ENCODE peak calls at places on chromosome 10, in eight cellular contexts. B is psoas muscle, L is right atrium auricular region, F is stomach, G is hepatocyte, C is OCI-LY7, R is body of pancreas, E is GM23338. Z is an unnamed sample. For H3K4me1, the result is how much of the 10 kb centered on the place peaks cover.

GRCh38 chr10:25557136-25557535 is 376.9 kb upstream of the MYO3A start:
- DNase-seq in L (no peak), C (no peak), F (no peak), B (no peak), R (no peak), G (no peak), E (no peak), Z (no peak)

GRCh38 chr10:59872892-59873463 is 33.4 kb downstream of the CCDC6 start:
- DNase-seq in C (no peak), G (peak), F (no peak), R (peak), E (no peak), B (no peak), L (peak), Z (peak)

GRCh38 chr10:32445036-32445435 is 904 bp upstream of the CCDC7 start:
- DNase-seq in F (no peak), R (no peak), E (no peak), C (peak), G (no peak), L (no peak), B (no peak), Z (no peak)

GRCh38 chr10:83612050-83612449 is 527.3 kb upstream of the GHITM start:
- DNase-seq in B (no peak), F (no peak), L (no peak), G (no peak), C (no peak), E (no peak), R (no peak), Z (peak)

GRCh38 chr10:133357293-133358151 is at the start of gene FUOM:
- DNase-seq in C (peak), G (peak), F (no peak), E (peak), B (peak), R (peak), L (no peak), Z (no peak)

GRCh38 chr10:48838830-48839229 is 100.8 kb downstream of the LRRC18 start:
- DNase-seq in L (no peak), C (no peak), R (no peak), F (no peak), B (no peak), E (peak), G (no peak), Z (no peak)

GRCh38 chr10:109978481-109978880 is 29.3 kb upstream of the ADD3 start:
- DNase-seq in F (peak), C (peak), R (peak), B (no peak), G (peak), E (peak), L (no peak), Z (peak)

GRCh38 chr10:122354391-122354790 is 20.1 kb upstream of the PLEKHA1 start:
- DNase-seq in F (no peak), C (no peak), R (no peak), G (no peak), B (no peak), E (no peak), L (no peak), Z (no peak)

GRCh38 chr10:26566525-26567348 is 128.6 kb downstream of the APBB1IP start:
- DNase-seq in B (no peak), G (peak), F (no peak), L (no peak), R (peak), E (peak), C (no peak), Z (no peak)

GRCh38 chr10:76675951-76676587 is 961.5 kb downstream of the KCNMA1 start:
- DNase-seq in E (no peak), G (peak), R (no peak), L (peak), B (peak), C (no peak), F (no peak), Z (no peak)

GRCh38 chr10:128546651-128547165 is 420.5 kb upstream of the MKI67 start:
- DNase-seq in L (no peak), C (no peak), E (no peak), R (no peak), G (no peak), F (no peak), B (no peak), Z (no peak)

GRCh38 chr10:103451091-103451801 is 924 bp downstream of the CALHM2 start:
- DNase-seq in G (no peak), R (peak), E (no peak), B (peak), L (peak), C (no peak), F (peak), Z (no peak)

GRCh38 chr10:3500408-3500856 is 284.6 kb downstream of the KLF6 start:
- DNase-seq in B (peak), R (peak), F (no peak), G (peak), L (peak), C (no peak), E (peak), Z (peak)

GRCh38 chr10:3906511-3907111 is 121.6 kb upstream of the KLF6 start:
- DNase-seq in R (no peak), L (no peak), G (peak), F (no peak), C (no peak), B (peak), E (peak), Z (peak)

GRCh38 chr10:77816311-77816710 is 110.2 kb downstream of the DLG5 start:
- DNase-seq in G (no peak), F (no peak), E (no peak), B (peak), C (no peak), L (no peak), R (no peak), Z (no peak)

GRCh38 chr10:124270940-124271339 is 147.8 kb downstream of the OAT start:
- DNase-seq in C (no peak), B (peak), L (no peak), F (no peak), R (no peak), G (no peak), E (no peak), Z (no peak)

GRCh38 chr10:125003146-125003900 is 61.4 kb downstream of the ZRANB1 start:
- DNase-seq in R (peak), B (peak), G (no peak), F (peak), C (no peak), E (no peak), L (no peak), Z (peak)

GRCh38 chr10:43237128-43237527 is 29.7 kb downstream of the RASGEF1A start:
- DNase-seq in L (no peak), E (no peak), B (no peak), G (no peak), R (peak), F (no peak), C (no peak), Z (no peak)

GRCh38 chr10:78752708-78753107 is 316.1 kb upstream of the ZMIZ1 start:
- DNase-seq in C (no peak), F (no peak), R (no peak), G (no peak), B (no peak), E (peak), L (no peak), Z (no peak)

GRCh38 chr10:3407208-3407607 is 234.6 kb upstream of the PITRM1 start:
- DNase-seq in G (no peak), E (no peak), F (no peak), L (no peak), R (no peak), C (no peak), B (no peak), Z (no peak)

GRCh38 chr10:44853148-44853734 is 57.9 kb upstream of the TMEM72 start:
- DNase-seq in L (peak), G (no peak), F (no peak), E (no peak), B (peak), C (no peak), R (peak), Z (peak)

GRCh38 chr10:103676058-103676785 is 179.2 kb downstream of the SH3PXD2A start:
- DNase-seq in C (no peak), B (peak), E (no peak), F (no peak), R (peak), G (peak), L (peak), Z (peak)

GRCh38 chr10:12777840-12778585 is 223.5 kb downstream of the CCDC3 start:
- DNase-seq in E (no peak), F (no peak), G (no peak), L (no peak), C (no peak), B (peak), R (no peak), Z (no peak)

GRCh38 chr10:99869581-99869980 is 87.1 kb downstream of the ABCC2 start:
- DNase-seq in L (no peak), R (no peak), E (no peak), F (no peak), G (no peak), B (no peak), C (no peak), Z (no peak)

GRCh38 chr10:84845628-84846261 is 517.4 kb downstream of the CCSER2 start:
- DNase-seq in E (peak), G (peak), C (peak), L (no peak), R (peak), F (no peak), B (no peak), Z (no peak)

GRCh38 chr10:3477683-3478082 is 305.1 kb upstream of the PITRM1 start:
- DNase-seq in B (no peak), F (no peak), G (no peak), C (no peak), E (no peak), L (no peak), R (no peak), Z (peak)

GRCh38 chr10:30192846-30193608 is 133.6 kb upstream of the JCAD start:
- DNase-seq in C (no peak), R (no peak), G (no peak), E (no peak), B (no peak), F (no peak), L (no peak), Z (no peak)

GRCh38 chr10:78025685-78026364 is 3.5 kb downstream of the POLR3A start:
- DNase-seq in E (no peak), C (no peak), G (no peak), R (no peak), L (no peak), B (no peak), F (no peak), Z (no peak)

GRCh38 chr10:75978213-75978612 is 546.8 kb downstream of the LRMDA start:
- DNase-seq in R (no peak), G (no peak), E (peak), F (no peak), B (no peak), L (no peak), C (no peak), Z (no peak)

GRCh38 chr10:51103818-51104217 is 29.5 kb downstream of the PRKG1 start:
- DNase-seq in B (no peak), E (no peak), F (no peak), G (no peak), R (no peak), C (no peak), L (no peak), Z (no peak)

GRCh38 chr10:84337199-84337598 is 8.8 kb downstream of the CCSER2 start:
- DNase-seq in E (no peak), L (no peak), G (no peak), F (no peak), R (no peak), B (no peak), C (no peak), Z (no peak)

GRCh38 chr10:114179747-114180146 is 594 bp downstream of the TDRD1 start:
- DNase-seq in R (peak), B (no peak), E (no peak), C (no peak), F (no peak), L (no peak), G (no peak), Z (no peak)

GRCh38 chr10:114176511-114176910 is 2.5 kb upstream of the CCDC186 start:
- DNase-seq in E (no peak), G (no peak), B (no peak), R (no peak), C (no peak), L (no peak), F (no peak), Z (no peak)

GRCh38 chr10:114181971-114182370 is 2.8 kb downstream of the TDRD1 start:
- DNase-seq in F (peak), B (peak), C (no peak), G (no peak), L (no peak), E (no peak), R (peak), Z (no peak)

GRCh38 chr10:114180937-114181336 is 1.8 kb downstream of the TDRD1 start:
- DNase-seq in G (no peak), L (no peak), B (no peak), F (no peak), E (no peak), R (no peak), C (no peak), Z (no peak)

GRCh38 chr10:114179148-114179547 is at the start of gene TDRD1:
- DNase-seq in F (no peak), G (no peak), E (peak), L (no peak), R (peak), B (no peak), C (no peak), Z (no peak)
- H3K4me3 ChIP-seq in F (no peak), G (no peak), E (no peak), L (no peak), R (no peak), B (no peak), C (no peak), Z (no peak)

GRCh38 chr10:71762324-71762723 is 11.0 kb downstream of the VSIR start:
- DNase-seq in C (no peak), G (no peak), E (no peak), B (no peak), R (no peak), L (no peak), F (no peak), Z (no peak)
- H3K4me1 ChIP-seq in C (under half), G (under half), E (under half), B (half or more), R (under half), L (under half), F (half or more), Z (half or more)

GRCh38 chr10:64501807-64502206 is 980.6 kb downstream of the REEP3 start:
- DNase-seq in L (no peak), C (no peak), F (no peak), B (no peak), E (no peak), G (no peak), R (no peak), Z (no peak)

GRCh38 chr10:64506963-64507362 is 985.8 kb downstream of the REEP3 start:
- DNase-seq in C (no peak), G (no peak), E (peak), R (no peak), F (no peak), B (no peak), L (no peak), Z (no peak)

GRCh38 chr10:64505496-64505895 is 984.3 kb downstream of the REEP3 start:
- DNase-seq in R (no peak), G (no peak), L (no peak), B (no peak), F (no peak), E (no peak), C (no peak), Z (no peak)

GRCh38 chr10:64503429-64503828 is 982.2 kb downstream of the REEP3 start:
- DNase-seq in F (no peak), B (no peak), E (peak), G (no peak), L (no peak), R (no peak), C (no peak), Z (no peak)

GRCh38 chr10:64502936-64503335 is 981.7 kb downstream of the REEP3 start:
- DNase-seq in F (no peak), R (no peak), B (no peak), C (no peak), E (no peak), G (no peak), L (no peak), Z (no peak)
- H3K27ac ChIP-seq in F (no peak), R (no peak), B (no peak), C (no peak), E (no peak), G (no peak), L (no peak), Z (no peak)

GRCh38 chr10:18328941-18329340 is 188.7 kb downstream of the CACNB2 start:
- DNase-seq in R (no peak), F (no peak), G (no peak), E (no peak), L (no peak), C (no peak), B (no peak), Z (no peak)

GRCh38 chr10:18321371-18321770 is 181.1 kb downstream of the CACNB2 start:
- DNase-seq in R (no peak), B (no peak), E (no peak), C (no peak), L (no peak), G (no peak), F (no peak), Z (no peak)

GRCh38 chr10:18325410-18325809 is 185.2 kb downstream of the CACNB2 start:
- DNase-seq in G (no peak), R (no peak), F (no peak), B (no peak), E (no peak), C (no peak), L (no peak), Z (no peak)

DNA sequence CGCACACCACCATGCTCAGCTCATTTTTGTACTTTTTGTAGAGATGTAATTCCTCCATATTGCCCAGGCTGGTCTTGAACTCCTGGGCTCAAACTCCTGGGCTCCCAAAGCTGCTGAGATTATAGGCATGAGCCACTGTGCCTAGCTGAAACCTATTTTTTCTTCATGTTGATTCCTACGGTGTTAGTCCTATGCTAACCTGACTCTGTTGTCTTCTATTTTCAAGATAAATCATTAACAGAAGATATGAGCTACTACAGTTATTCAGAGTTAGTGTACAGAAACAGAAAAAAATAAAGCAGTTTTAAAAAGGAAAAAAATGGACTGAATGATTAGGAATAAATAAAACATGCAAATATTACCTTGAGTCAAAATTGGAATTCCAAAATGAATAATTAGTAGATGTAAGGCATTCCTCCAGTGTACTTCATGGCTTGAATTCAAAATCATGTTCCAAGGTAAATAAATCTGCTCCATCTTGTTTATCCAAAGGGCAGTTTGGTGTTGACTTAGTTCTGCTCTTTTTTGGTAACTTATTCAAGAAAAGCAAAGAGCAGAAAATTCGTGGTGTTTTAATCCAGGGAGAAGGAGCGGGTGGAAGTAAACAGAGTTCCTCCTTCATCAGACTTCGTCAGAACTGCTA is 185.8 kb downstream of the CACNB2 start:
- DNase-seq in R (no peak), C (no peak), F (no peak), L (no peak), G (no peak), E (no peak), B (no peak), Z (no peak)
- H3K4me3 ChIP-seq in R (no peak), C (no peak), F (no peak), L (no peak), G (no peak), E (no peak), B (no peak), Z (no peak)

GRCh38 chr10:95266674-95267095 is 24.1 kb downstream of the PDLIM1 start:
- DNase-seq in E (peak), B (no peak), L (peak), R (peak), G (peak), F (no peak), C (peak), Z (peak)

GRCh38 chr10:95262763-95263518 is 27.9 kb downstream of the PDLIM1 start:
- DNase-seq in E (no peak), B (no peak), F (no peak), G (no peak), C (no peak), L (peak), R (no peak), Z (peak)

GRCh38 chr10:95265572-95265971 is 25.2 kb downstream of the PDLIM1 start:
- DNase-seq in B (no peak), C (no peak), E (no peak), F (no peak), L (peak), R (no peak), G (no peak), Z (peak)

GRCh38 chr10:95263864-95264226 is 27.0 kb downstream of the PDLIM1 start:
- DNase-seq in E (no peak), B (no peak), R (no peak), L (peak), G (no peak), C (no peak), F (no peak), Z (peak)

GRCh38 chr10:95264227-95265051 is 26.4 kb downstream of the PDLIM1 start:
- DNase-seq in C (no peak), R (no peak), B (no peak), G (no peak), E (peak), L (no peak), F (no peak), Z (no peak)
- H3K4me1 ChIP-seq in C (under half), R (under half), B (under half), G (half or more), E (under half), L (under half), F (under half), Z (under half)

GRCh38 chr10:61963669-61964058 is 62.2 kb downstream of the ARID5B start:
- DNase-seq in G (no peak), L (no peak), E (no peak), B (no peak), C (peak), R (no peak), F (no peak), Z (no peak)
- H3K27ac ChIP-seq in G (peak), L (no peak), E (no peak), B (peak), C (peak), R (no peak), F (peak), Z (no peak)

DNA sequence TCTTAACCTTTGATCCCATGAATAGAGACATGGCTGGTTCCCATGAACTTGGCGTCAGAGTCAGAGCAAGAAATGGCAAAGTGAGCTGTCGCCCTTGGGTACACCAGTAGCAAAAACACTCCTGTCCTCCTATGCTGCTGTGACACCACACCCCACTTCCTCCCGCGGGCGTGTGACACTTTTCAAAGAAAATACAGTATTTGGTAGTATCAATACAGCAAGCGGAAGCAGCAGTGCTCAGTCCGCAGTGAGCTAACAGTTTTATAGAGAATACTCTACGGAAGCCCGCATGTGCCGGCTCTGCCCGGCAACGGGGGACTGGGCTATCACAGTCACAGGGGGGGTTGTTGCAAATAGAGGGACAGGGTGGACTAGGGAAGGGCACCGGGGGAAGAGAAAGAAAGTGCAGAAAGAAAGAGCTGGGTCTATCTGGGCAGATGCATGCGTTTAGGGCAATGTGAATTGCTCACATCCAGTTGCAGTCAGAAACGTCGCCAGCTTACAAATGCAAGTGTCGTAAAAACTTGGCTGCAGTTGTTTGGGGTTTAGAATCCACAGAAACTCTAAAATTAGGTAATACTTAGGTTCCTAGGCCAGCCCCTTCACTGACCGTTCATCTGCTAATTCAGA is 49.8 kb downstream of the PRKCQ start:
- DNase-seq in C (no peak), E (no peak), F (peak), R (peak), B (no peak), L (no peak), G (no peak), Z (no peak)
- H3K4me3 ChIP-seq in C (no peak), E (no peak), F (no peak), R (no peak), B (no peak), L (no peak), G (no peak), Z (no peak)

DNA sequence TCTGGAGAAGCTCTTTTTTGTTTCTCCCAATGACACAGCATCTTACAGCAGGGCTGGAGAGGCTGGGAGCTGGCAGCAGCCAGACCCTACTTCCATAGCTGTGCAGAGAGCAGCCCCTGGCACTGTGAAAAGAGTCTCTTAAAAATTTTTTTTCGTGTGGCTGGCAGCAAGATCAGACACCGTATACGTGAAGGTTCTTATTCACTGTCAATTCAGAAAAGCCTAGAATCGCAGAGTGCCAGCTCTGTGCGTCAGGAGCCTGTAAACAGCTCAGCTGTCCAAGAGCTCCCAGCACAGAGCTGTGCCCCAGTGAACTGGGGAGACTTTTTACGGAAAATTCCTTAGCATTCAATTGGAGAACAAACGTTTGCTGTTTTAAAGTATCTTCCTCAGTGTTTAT is 6.5 kb downstream of the BAG3 start:
- DNase-seq in G (peak), F (no peak), E (no peak), B (peak), L (no peak), R (no peak), C (no peak), Z (no peak)
- H3K4me1 ChIP-seq in G (under half), F (half or more), E (under half), B (half or more), L (under half), R (half or more), C (under half), Z (half or more)

Z was measured in SJSA1.